ENCODE peak calls at places on chromosomes 3 and 15, in six cellular contexts. A is A549, E is K562, T is endothelial cell of umbilical vein, X is HepG2, Y is GM12878. G is an unnamed sample.

GRCh38 chr15:31359722-31360111 is 33.1 kb downstream of the KLF13 start:
- DNase-seq in A (no peak), E (no peak), T (no peak), X (no peak), Y (no peak), G (no peak)

GRCh38 chr15:43093026-43093425 is 12.8 kb downstream of the UBR1 start:
- DNase-seq in A (no peak), E (no peak), T (no peak), X (no peak), Y (no peak), G (peak; percentile 58)

GRCh38 chr3:98691897-98692296 is 71.2 kb upstream of the ST3GAL6 start:
- DNase-seq in A (no peak), E (no peak), T (peak; percentile 84), X (no peak), Y (no peak), G (no peak)

GRCh38 chr15:80977627-80978036 is 12.0 kb downstream of the MESD start:
- DNase-seq in A (peak; percentile 68), E (peak; percentile 87), T (peak; percentile 62), X (peak; percentile 35), Y (no peak), G (peak; percentile 62)

GRCh38 chr3:197736010-197736490 is 654 bp downstream of the RUBCN start:
- DNase-seq in A (peak; percentile 31), E (peak; percentile 44), T (no peak), X (no peak), Y (no peak), G (peak; percentile 28)

GRCh38 chr3:184565421-184566211 is 4.0 kb downstream of the EPHB3 start:
- DNase-seq in A (peak; percentile 37), E (no peak), T (no peak), X (no peak), Y (no peak), G (no peak)

GRCh38 chr15:44727462-44728231 is 8.7 kb upstream of the TRIM69 start:
- DNase-seq in A (no peak), E (no peak), T (no peak), X (no peak), Y (no peak), G (no peak)

GRCh38 chr3:161403251-161403650 is 31.9 kb upstream of the SPTSSB start:
- DNase-seq in A (no peak), E (no peak), T (no peak), X (no peak), Y (no peak), G (no peak)

DNA sequence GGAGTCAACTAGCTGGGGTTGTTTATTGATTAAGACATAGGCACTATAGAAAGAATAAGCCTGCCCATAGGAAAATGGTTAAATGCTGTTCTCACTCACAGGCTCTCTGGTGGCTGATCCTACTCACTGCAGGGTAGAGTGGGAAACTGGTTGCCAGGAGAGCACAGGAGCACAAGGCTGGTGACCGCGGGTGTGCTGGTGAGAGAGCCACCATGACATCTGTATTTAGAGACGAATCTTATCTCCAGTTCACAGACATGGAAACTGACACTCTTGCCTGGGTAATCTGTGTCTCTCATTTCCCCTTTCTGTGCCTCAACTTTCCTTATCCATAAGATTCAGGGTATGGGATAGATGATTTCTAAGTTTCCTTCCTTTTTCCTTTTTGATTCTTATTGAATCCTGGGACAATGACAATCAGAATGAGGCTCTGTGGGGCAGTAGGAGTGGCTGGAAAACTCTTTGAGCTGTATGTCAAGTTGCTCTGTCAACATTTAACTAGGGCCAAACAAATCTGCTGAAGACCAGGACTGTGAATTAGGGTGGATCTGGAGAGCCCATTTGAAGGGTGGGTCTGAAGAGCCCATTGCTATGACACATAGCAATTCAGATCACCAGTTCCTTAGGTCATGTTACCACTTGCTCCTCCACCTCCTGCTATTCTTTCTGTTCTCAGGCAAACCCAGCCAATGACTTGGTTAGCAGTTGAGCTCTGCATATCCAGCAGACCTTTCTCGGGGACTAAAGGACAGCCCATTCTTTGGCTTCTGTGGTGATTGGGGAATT is 286.1 kb upstream of the TBL1XR1 start:
- DNase-seq in A (no peak), E (peak; percentile 86), T (no peak), X (peak; percentile 23), Y (no peak), G (no peak)
- TF ChIP-seq MYC in A (no peak), E (no peak), T (no peak), X (no peak), Y (no peak), G (no peak)

GRCh38 chr15:34721157-34721801 is 33.5 kb downstream of the GJD2 start:
- DNase-seq in A (no peak), E (no peak), T (no peak), X (no peak), Y (no peak), G (no peak)
- H3K4me3 ChIP-seq in A (peak overlapping the region; percentile 31), E (no peak overlapping the region), T (peak overlapping the region; percentile 32), X (no peak overlapping the region), Y (no peak overlapping the region), G (no peak overlapping the region)

GRCh38 chr3:192867645-192868044 is 50.0 kb downstream of the MB21D2 start:
- DNase-seq in A (no peak), E (no peak), T (no peak), X (no peak), Y (no peak), G (no peak)

GRCh38 chr3:192866804-192867203 is 50.9 kb downstream of the MB21D2 start:
- DNase-seq in A (no peak), E (no peak), T (no peak), X (no peak), Y (no peak), G (no peak)

GRCh38 chr3:192864943-192865342 is 52.7 kb downstream of the MB21D2 start:
- DNase-seq in A (no peak), E (no peak), T (no peak), X (no peak), Y (no peak), G (no peak)

GRCh38 chr3:192870785-192871184 is 46.9 kb downstream of the MB21D2 start:
- DNase-seq in A (no peak), E (no peak), T (no peak), X (no peak), Y (no peak), G (no peak)

DNA sequence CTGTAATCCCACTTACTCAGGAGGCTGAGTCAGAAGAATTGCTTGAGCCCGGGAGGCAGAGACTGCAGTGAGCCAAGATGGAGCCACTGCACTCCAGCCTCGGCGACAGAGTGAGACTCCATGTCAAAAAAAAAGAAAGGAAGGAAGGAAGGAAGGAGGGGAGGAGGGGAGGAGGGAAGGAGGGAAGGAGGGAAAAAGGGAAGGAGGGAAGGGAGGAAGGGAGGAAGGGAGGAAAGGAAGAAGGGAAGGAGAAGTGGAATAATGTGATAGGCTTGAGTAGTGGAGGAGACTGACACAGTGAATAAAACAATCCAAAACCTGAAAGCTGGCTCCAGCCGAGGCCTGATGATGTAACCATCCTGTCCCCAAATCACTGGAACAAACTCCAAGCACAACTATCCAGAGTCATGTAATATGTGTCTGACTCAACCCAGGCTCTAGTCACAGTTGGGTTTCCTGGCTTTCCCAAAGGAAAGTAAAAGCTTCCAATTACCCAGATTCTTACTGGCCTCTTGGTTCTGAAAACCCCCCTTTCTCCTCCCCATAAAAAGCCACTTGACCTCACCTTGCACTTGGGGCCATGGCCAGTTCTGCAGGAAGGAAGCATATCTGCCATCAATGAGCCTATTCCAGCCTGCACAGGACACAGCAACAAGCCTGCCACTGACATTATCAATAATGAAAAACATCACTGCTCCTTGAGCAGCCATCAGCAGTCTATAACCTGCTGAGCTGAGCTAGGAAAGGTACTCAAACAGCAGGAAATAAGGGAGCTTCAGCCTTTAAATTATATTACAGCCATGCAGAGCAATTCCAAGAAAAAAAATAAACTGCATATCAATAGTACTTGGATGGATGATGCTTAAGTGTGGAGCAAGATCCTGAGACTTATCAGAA is 48.3 kb downstream of the MB21D2 start:
- DNase-seq in A (no peak), E (no peak), T (peak; percentile 41), X (no peak), Y (no peak), G (no peak)
- TF ChIP-seq MYC in A (no peak), E (no peak), T (no peak), X (no peak), Y (no peak), G (no peak)

GRCh38 chr3:55486101-55486856 is 827 bp downstream of the WNT5A start:
- DNase-seq in A (no peak), E (no peak), T (peak; percentile 33), X (no peak), Y (no peak), G (no peak)
- H3K4me3 ChIP-seq in A (peak overlapping the region; percentile 65), E (no peak overlapping the region), T (peak overlapping the region; percentile 57), X (no peak overlapping the region), Y (peak overlapping the region; percentile 86), G (no peak overlapping the region)

GRCh38 chr3:46417841-46418611 is 11.0 kb downstream of the CCRL2 start:
- DNase-seq in A (no peak), E (no peak), T (no peak), X (no peak), Y (no peak), G (no peak)
- TF ChIP-seq MYC in A (no peak), E (no peak), T (no peak), X (no peak), Y (no peak), G (no peak)

GRCh38 chr3:170585008-170585936 is 603 bp downstream of the SLC7A14 start:
- DNase-seq in A (no peak), E (no peak), T (peak; percentile 8), X (no peak), Y (no peak), G (no peak)
- H3K4me3 ChIP-seq in A (no peak overlapping the region), E (no peak overlapping the region), T (peak overlapping the region; percentile 32), X (no peak overlapping the region), Y (no peak overlapping the region), G (no peak overlapping the region)

DNA sequence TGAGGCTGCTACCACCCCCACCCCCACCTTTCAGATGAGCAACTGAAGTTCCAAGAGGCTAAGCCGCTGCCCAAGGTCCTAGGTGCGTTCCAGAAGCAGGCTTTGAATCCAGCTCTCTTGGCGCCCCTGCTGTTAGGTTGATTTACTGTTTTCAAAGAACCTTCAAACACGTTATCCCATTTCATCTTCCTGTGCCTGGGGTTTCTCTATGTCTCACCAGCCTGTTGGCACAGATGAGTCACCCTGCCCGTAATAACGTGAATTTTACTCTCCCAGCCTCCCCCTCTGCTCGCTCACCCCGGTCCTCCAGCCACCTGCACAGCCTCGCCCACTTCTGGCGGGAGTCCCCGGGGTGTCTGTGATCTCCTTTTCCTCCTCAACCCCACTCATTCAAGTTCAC is 13.1 kb upstream of the TSEN2 start:
- DNase-seq in A (peak; percentile 69), E (no peak), T (no peak), X (peak; percentile 36), Y (no peak), G (peak; percentile 50)
- TF ChIP-seq MYC in A (no peak), E (no peak), T (no peak), X (no peak), Y (no peak), G (no peak)

DNA sequence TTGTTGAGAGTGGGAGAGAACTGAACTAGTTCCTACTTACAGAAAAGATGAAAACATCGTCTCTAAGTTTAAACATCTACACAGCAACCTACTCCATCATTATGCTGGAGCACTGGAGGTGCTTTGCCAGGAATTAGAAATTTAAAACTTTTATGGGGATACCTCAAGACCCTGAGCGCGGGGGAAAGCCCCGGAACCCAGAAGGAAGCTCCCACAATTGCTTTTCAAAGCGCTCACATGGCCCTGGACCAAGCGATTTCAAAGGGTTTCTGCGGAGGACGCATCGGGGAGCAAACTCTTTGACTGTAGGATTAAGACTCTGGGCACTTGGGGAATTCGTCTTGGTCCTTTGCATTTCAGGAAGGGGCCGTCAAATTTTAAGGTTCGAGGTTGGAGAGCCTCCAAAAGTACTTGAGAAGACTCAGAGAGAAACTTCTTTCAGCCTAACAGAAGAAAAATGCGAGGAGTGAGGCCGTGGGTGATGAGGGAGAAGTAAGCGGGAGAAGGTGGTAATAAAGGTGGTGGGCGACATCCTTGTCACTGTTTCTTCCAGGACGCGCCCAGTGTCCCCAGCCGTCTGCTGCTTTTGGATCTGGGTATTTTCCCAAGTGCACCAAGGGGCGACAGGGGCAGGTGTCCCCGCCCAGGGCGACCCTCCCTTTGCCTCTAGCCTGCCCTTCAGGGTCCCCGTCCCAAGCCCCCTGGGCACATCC is 591 bp downstream of the PROK2 start:
- DNase-seq in A (no peak), E (no peak), T (no peak), X (no peak), Y (no peak), G (peak; percentile 50)
- H3K4me3 ChIP-seq in A (peak overlapping the region; percentile 54), E (no peak overlapping the region), T (no peak overlapping the region), X (no peak overlapping the region), Y (no peak overlapping the region), G (peak overlapping the region; percentile 70)

G was measured in NB4.